ENCODE peak calls at places on chromosomes 2 and 18, in five cellular contexts. H is lower leg skin, S is RPMI8226, G is cardiac fibroblast, T is T-cell. V is an unnamed sample.

GRCh38 chr2:159549234-159549633 is 67.1 kb downstream of the BAZ2B start:
- DNase-seq in H (no peak), S (no peak), G (peak), T (no peak), V (no peak)

GRCh38 chr18:66764225-66764624 is 160.3 kb upstream of the CDH19 start:
- DNase-seq in H (no peak), S (no peak), G (no peak), T (no peak), V (no peak)

GRCh38 chr2:97997774-97998392 is 2.1 kb upstream of the TMEM131 start:
- DNase-seq in H (peak), S (no peak), G (no peak), T (no peak), V (no peak)

GRCh38 chr2:98127229-98127989 is 40.4 kb downstream of the VWA3B start:
- DNase-seq in H (peak), S (no peak), G (no peak), T (no peak), V (no peak)

GRCh38 chr2:217853961-217854360 is 148.8 kb downstream of the TNS1 start:
- DNase-seq in H (no peak), S (no peak), G (no peak), T (no peak), V (no peak)

GRCh38 chr2:232278534-232278933 is 100.0 kb upstream of the ALPP start:
- DNase-seq in H (no peak), S (no peak), G (no peak), T (no peak), V (no peak)

GRCh38 chr2:226637383-226637782 is 162.2 kb downstream of the IRS1 start:
- DNase-seq in H (no peak), S (no peak), G (no peak), T (no peak), V (no peak)

GRCh38 chr2:84629550-84629949 is 113.3 kb downstream of the DNAH6 start:
- DNase-seq in H (no peak), S (no peak), G (no peak), T (no peak), V (no peak)

GRCh38 chr2:42809876-42810125 is 17.4 kb upstream of the HAAO start:
- DNase-seq in H (no peak), S (peak), G (no peak), T (peak), V (peak)

GRCh38 chr2:75277111-75277510 is 77.8 kb upstream of the TACR1 start:
- DNase-seq in H (no peak), S (no peak), G (peak), T (no peak), V (no peak)

GRCh38 chr18:50581517-50581916 is 21.6 kb downstream of the MAPK4 start:
- DNase-seq in H (no peak), S (no peak), G (no peak), T (no peak), V (no peak)

GRCh38 chr2:128769457-128770142 is 450.9 kb upstream of the HS6ST1 start:
- DNase-seq in H (no peak), S (no peak), G (no peak), T (no peak), V (no peak)

GRCh38 chr18:63366270-63366990 is 576 bp downstream of the KDSR start:
- DNase-seq in H (peak), S (peak), G (peak), T (peak), V (peak)

GRCh38 chr2:133109772-133110171 is 439.8 kb upstream of the LYPD1 start:
- DNase-seq in H (no peak), S (no peak), G (peak), T (no peak), V (no peak)

GRCh38 chr18:37383036-37383788 is 182.4 kb downstream of the CELF4 start:
- DNase-seq in H (no peak), S (no peak), G (no peak), T (no peak), V (no peak)

GRCh38 chr2:190219186-190219585 is 100.4 kb downstream of the HIBCH start:
- DNase-seq in H (no peak), S (no peak), G (no peak), T (no peak), V (no peak)

GRCh38 chr2:68744517-68744916 is 9.9 kb downstream of the ARHGAP25 start:
- DNase-seq in H (peak), S (no peak), G (no peak), T (no peak), V (no peak)

GRCh38 chr2:145635706-145636427 is 1115.9 kb upstream of the ZEB2 start:
- DNase-seq in H (no peak), S (no peak), G (no peak), T (no peak), V (no peak)

GRCh38 chr2:157304811-157305712 is 20.6 kb downstream of the ERMN start:
- DNase-seq in H (no peak), S (no peak), G (peak), T (no peak), V (no peak)